ENCODE peak calls at places on chromosomes 2 and 18, in five cellular contexts. U, L, Q, T and P are unnamed samples.

GRCh38 chr2:221097568-221097915 is 474.6 kb downstream of the EPHA4 start:
- DNase-seq in U (no peak), L (no peak), Q (no peak), T (peak; percentile 24), P (peak; percentile 55)

GRCh38 chr2:150207979-150208378 is 279.5 kb downstream of the RND3 start:
- DNase-seq in U (no peak), L (no peak), Q (no peak), T (no peak), P (no peak)

GRCh38 chr2:66772618-66773017 is 337.7 kb downstream of the MEIS1 start:
- DNase-seq in U (no peak), L (no peak), Q (no peak), T (no peak), P (peak; percentile 48)

GRCh38 chr18:5611221-5611620 is 67.4 kb upstream of the EPB41L3 start:
- DNase-seq in U (no peak), L (no peak), Q (no peak), T (no peak), P (no peak)

GRCh38 chr2:51220080-51220479 is 188.1 kb upstream of the NRXN1 start:
- DNase-seq in U (no peak), L (no peak), Q (no peak), T (no peak), P (no peak)

GRCh38 chr2:29053223-29053622 is 21.1 kb downstream of the PCARE start:
- DNase-seq in U (no peak), L (no peak), Q (peak; percentile 45), T (no peak), P (peak; percentile 98)

GRCh38 chr2:1606421-1607235 is 137.7 kb downstream of the PXDN start:
- DNase-seq in U (no peak), L (no peak), Q (no peak), T (no peak), P (peak; percentile 54)

GRCh38 chr18:58109251-58109650 is 65.2 kb downstream of the NEDD4L start:
- DNase-seq in U (no peak), L (no peak), Q (no peak), T (no peak), P (no peak)

GRCh38 chr2:235116885-235117492 is 165.2 kb downstream of the SH3BP4 start:
- DNase-seq in U (peak; percentile 64), L (no peak), Q (no peak), T (peak; percentile 58), P (no peak)

GRCh38 chr18:59516356-59517155 is 157.5 kb upstream of the LMAN1 start:
- DNase-seq in U (peak; percentile 18), L (no peak), Q (peak; percentile 79), T (peak; percentile 60), P (peak; percentile 76)

GRCh38 chr2:112092286-112093041 is 37.4 kb downstream of the TMEM87B start:
- DNase-seq in U (no peak), L (no peak), Q (no peak), T (no peak), P (no peak)

GRCh38 chr2:23273786-23274185 is 111.2 kb upstream of the KLHL29 start:
- DNase-seq in U (no peak), L (no peak), Q (no peak), T (peak; percentile 13), P (no peak)

GRCh38 chr2:137838255-137839092 is 125.8 kb upstream of the HNMT start:
- DNase-seq in U (peak; percentile 72), L (no peak), Q (no peak), T (peak; percentile 45), P (no peak)
- TF ChIP-seq CTCF in U (peak; percentile 85), L (peak; percentile 54), Q (peak; percentile 45), T (peak; percentile 85), P (peak; percentile 85)

GRCh38 chr2:209425082-209426071 is 1.5 kb downstream of the MAP2 start:
- DNase-seq in U (peak; percentile 38), L (no peak), Q (no peak), T (peak; percentile 52), P (peak; percentile 49)
- H3K4me3 ChIP-seq in U (peak overlapping the region; percentile 78), L (no peak overlapping the region), Q (no peak overlapping the region), T (peak overlapping the region; percentile 71), P (peak overlapping the region; percentile 81)

GRCh38 chr2:239824051-239824694 is 201.0 kb downstream of the NDUFA10 start:
- DNase-seq in U (peak; percentile 70), L (peak; percentile 27), Q (peak; percentile 36), T (peak; percentile 65), P (peak; percentile 89)
- H3K9me3 ChIP-seq in U (no peaks in the 10 kb centered on the region), L (no peaks in the 10 kb centered on the region), Q (no peaks in the 10 kb centered on the region), T (no peaks in the 10 kb centered on the region), P (no peaks in the 10 kb centered on the region)

DNA sequence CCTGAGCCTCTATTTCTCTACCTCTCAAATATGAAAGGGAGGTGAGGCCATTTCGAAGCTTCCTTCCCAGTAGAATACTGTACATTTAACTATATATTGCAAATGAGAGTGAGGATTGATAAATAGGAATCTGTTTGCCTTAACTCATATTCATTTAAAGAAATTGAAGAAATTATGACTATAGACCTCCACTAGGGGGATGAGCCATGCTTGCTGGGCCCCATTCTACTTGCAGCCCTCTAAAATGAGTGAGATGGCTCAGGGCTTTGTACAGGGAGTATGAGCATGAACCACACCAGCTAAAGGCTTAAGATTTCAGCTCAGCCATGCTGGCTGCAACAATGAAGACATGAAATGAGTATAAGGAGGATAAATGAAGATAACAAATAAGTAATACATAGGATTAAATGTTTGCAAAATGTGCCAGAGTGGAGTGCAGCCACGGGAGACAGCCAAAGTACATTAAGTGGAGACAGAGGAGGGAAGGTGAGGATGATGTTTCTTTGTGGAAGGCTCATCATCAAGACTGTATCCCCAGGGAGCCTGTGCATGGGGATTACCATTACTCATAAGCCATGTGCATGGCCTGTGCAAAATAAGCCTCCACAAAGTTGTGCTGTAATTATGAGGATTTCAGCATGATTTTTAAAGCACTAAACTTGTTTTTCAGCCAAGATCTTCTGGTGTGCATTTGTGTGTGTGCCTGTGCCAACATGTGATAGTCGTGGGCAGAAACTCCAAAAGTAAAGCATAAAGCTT is 300.8 kb downstream of the CNTNAP5 start:
- DNase-seq in U (no peak), L (no peak), Q (no peak), T (peak; percentile 6), P (peak; percentile 53)
- TF ChIP-seq CTCF in U (peak; percentile 34), L (no peak), Q (no peak), T (no peak), P (peak; percentile 76)

DNA sequence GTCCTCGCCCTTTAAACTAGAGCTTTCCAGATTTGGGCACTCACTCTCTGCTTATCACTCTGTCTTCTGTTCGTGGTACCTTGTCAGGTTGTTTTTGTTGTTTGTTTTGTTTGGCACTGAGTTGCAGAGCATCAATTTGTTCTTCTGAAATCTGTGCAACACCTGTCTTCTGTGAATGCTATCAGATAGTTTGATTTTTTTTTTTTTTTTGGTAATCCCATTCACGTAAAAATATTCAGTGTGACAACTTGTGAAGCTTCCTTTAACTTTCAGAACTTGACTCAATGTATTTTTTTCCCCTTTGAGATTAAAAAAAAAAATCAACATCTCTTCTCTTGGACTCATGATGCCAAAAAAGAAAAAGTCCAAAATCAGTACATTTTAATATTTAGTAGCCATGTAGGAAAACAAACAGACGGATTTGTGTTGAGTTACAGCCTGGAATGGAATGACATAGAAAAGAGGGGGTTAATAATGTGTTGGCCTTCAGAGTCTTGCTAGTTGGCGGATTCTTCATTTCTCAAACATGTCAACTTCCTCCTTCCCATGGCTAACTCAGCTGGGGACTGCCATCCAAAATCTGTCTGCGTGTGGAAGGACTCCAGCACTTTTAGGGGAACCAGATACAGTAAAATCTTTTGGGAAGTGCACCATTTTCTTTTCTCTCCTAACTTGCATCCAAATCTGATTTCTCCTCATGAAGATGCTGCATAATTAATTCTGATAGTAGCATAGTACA is 1.6 kb downstream of the TMEM178A start:
- DNase-seq in U (no peak), L (no peak), Q (no peak), T (no peak), P (no peak)
- H3K4me3 ChIP-seq in U (peak overlapping the region; percentile 86), L (no peak overlapping the region), Q (no peak overlapping the region), T (no peak overlapping the region), P (peak overlapping the region; percentile 82)